ENCODE peak calls at places on chromosomes 11 and 22, in six cellular contexts. One of them, this sample, is unnamed.

GRCh38 chr22:38051261-38051660 is 5.9 kb upstream of the PICK1 start:
- DNase-seq in upper lobe of right lung: no peak
- DNase-seq in fibroblast of pulmonary artery: no peak
- DNase-seq in tibial nerve: no peak
- DNase-seq in right atrium auricular region: no peak
- DNase-seq in HL-60: no peak
- DNase-seq in this sample: no peak

GRCh38 chr22:43169310-43170130 is 17.4 kb downstream of the TTLL12 start:
- DNase-seq in upper lobe of right lung: no peak
- DNase-seq in right atrium auricular region: no peak
- DNase-seq in HL-60: no peak
- DNase-seq in tibial nerve: no peak
- DNase-seq in fibroblast of pulmonary artery: no peak
- DNase-seq in this sample: no peak

GRCh38 chr11:61683961-61684869 is 4.0 kb downstream of the DAGLA start:
- DNase-seq in upper lobe of right lung: no peak
- DNase-seq in fibroblast of pulmonary artery: no peak
- DNase-seq in tibial nerve: no peak
- DNase-seq in right atrium auricular region: no peak
- DNase-seq in HL-60: no peak
- DNase-seq in this sample: peak; percentile 55

GRCh38 chr22:20064140-20064480 is 15.9 kb upstream of the DGCR8 start:
- DNase-seq in HL-60: no peak
- DNase-seq in upper lobe of right lung: no peak
- DNase-seq in right atrium auricular region: no peak
- DNase-seq in tibial nerve: no peak
- DNase-seq in fibroblast of pulmonary artery: no peak
- DNase-seq in this sample: no peak

GRCh38 chr11:21398195-21398594 is 728.8 kb downstream of the NELL1 start:
- DNase-seq in HL-60: no peak
- DNase-seq in right atrium auricular region: no peak
- DNase-seq in fibroblast of pulmonary artery: no peak
- DNase-seq in upper lobe of right lung: no peak
- DNase-seq in tibial nerve: no peak
- DNase-seq in this sample: no peak

GRCh38 chr11:57477507-57478189 is 17.3 kb downstream of the RTN4RL2 start:
- DNase-seq in tibial nerve: no peak
- DNase-seq in right atrium auricular region: no peak
- DNase-seq in fibroblast of pulmonary artery: no peak
- DNase-seq in upper lobe of right lung: peak; percentile 69
- DNase-seq in HL-60: no peak
- DNase-seq in this sample: no peak

GRCh38 chr11:35814720-35815305 is 129.0 kb upstream of the LDLRAD3 start:
- DNase-seq in HL-60: no peak
- DNase-seq in tibial nerve: no peak
- DNase-seq in right atrium auricular region: peak; percentile 63
- DNase-seq in fibroblast of pulmonary artery: peak; percentile 87
- DNase-seq in upper lobe of right lung: no peak
- DNase-seq in this sample: peak; percentile 85

GRCh38 chr11:21988477-21988876 is 204.4 kb upstream of the ANO5 start:
- DNase-seq in upper lobe of right lung: no peak
- DNase-seq in HL-60: no peak
- DNase-seq in tibial nerve: no peak
- DNase-seq in fibroblast of pulmonary artery: peak; percentile 3
- DNase-seq in right atrium auricular region: no peak
- DNase-seq in this sample: no peak

GRCh38 chr11:75141166-75141565 is 9.7 kb upstream of the SLCO2B1 start:
- DNase-seq in HL-60: no peak
- DNase-seq in upper lobe of right lung: no peak
- DNase-seq in fibroblast of pulmonary artery: no peak
- DNase-seq in tibial nerve: no peak
- DNase-seq in right atrium auricular region: no peak
- DNase-seq in this sample: no peak

GRCh38 chr22:43876866-43877509 is 14.7 kb upstream of the SULT4A1 start:
- DNase-seq in upper lobe of right lung: peak; percentile 22
- DNase-seq in right atrium auricular region: no peak
- DNase-seq in tibial nerve: no peak
- DNase-seq in HL-60: no peak
- DNase-seq in fibroblast of pulmonary artery: no peak
- DNase-seq in this sample: no peak

GRCh38 chr11:995058-995751 is 41.3 kb downstream of the MUC6 start:
- DNase-seq in tibial nerve: no peak
- DNase-seq in HL-60: no peak
- DNase-seq in upper lobe of right lung: no peak
- DNase-seq in fibroblast of pulmonary artery: no peak
- DNase-seq in right atrium auricular region: no peak
- DNase-seq in this sample: no peak

GRCh38 chr11:44943118-44943517 is 7.6 kb downstream of the TP53I11 start:
- DNase-seq in fibroblast of pulmonary artery: no peak
- DNase-seq in right atrium auricular region: no peak
- DNase-seq in tibial nerve: no peak
- DNase-seq in HL-60: peak; percentile 71
- DNase-seq in upper lobe of right lung: peak; percentile 71
- DNase-seq in this sample: no peak

GRCh38 chr22:23205330-23205729 is 25.0 kb downstream of the BCR start:
- DNase-seq in upper lobe of right lung: no peak
- DNase-seq in tibial nerve: no peak
- DNase-seq in fibroblast of pulmonary artery: no peak
- DNase-seq in right atrium auricular region: no peak
- DNase-seq in HL-60: no peak
- DNase-seq in this sample: no peak

GRCh38 chr22:47596176-47596690 is 833.8 kb downstream of the TBC1D22A start:
- DNase-seq in fibroblast of pulmonary artery: no peak
- DNase-seq in right atrium auricular region: no peak
- DNase-seq in upper lobe of right lung: peak; percentile 33
- DNase-seq in HL-60: no peak
- DNase-seq in tibial nerve: no peak
- DNase-seq in this sample: no peak

GRCh38 chr22:27113211-27114030 is 456.0 kb downstream of the MIAT start:
- DNase-seq in tibial nerve: peak; percentile 39
- DNase-seq in right atrium auricular region: peak; percentile 95
- DNase-seq in fibroblast of pulmonary artery: peak; percentile 96
- DNase-seq in HL-60: peak; percentile 88
- DNase-seq in upper lobe of right lung: no peak
- DNase-seq in this sample: peak; percentile 96

GRCh38 chr11:133968300-133968699 is 11.5 kb upstream of the IGSF9B start:
- DNase-seq in right atrium auricular region: no peak
- DNase-seq in HL-60: no peak
- DNase-seq in tibial nerve: no peak
- DNase-seq in fibroblast of pulmonary artery: no peak
- DNase-seq in upper lobe of right lung: no peak
- DNase-seq in this sample: no peak

GRCh38 chr11:44133335-44133946 is 38.0 kb downstream of the EXT2 start:
- DNase-seq in tibial nerve: no peak
- DNase-seq in right atrium auricular region: no peak
- DNase-seq in HL-60: no peak
- DNase-seq in upper lobe of right lung: no peak
- DNase-seq in fibroblast of pulmonary artery: peak; percentile 72
- DNase-seq in this sample: peak; percentile 71

GRCh38 chr11:134531331-134532135 is 119.5 kb upstream of the B3GAT1 start:
- DNase-seq in upper lobe of right lung: peak; percentile 49
- DNase-seq in right atrium auricular region: peak; percentile 28
- DNase-seq in tibial nerve: no peak
- DNase-seq in fibroblast of pulmonary artery: no peak
- DNase-seq in HL-60: no peak
- DNase-seq in this sample: no peak

GRCh38 chr11:9030601-9031000 is 26.8 kb upstream of the NRIP3 start:
- DNase-seq in HL-60: no peak
- DNase-seq in right atrium auricular region: no peak
- DNase-seq in tibial nerve: no peak
- DNase-seq in upper lobe of right lung: no peak
- DNase-seq in fibroblast of pulmonary artery: no peak
- DNase-seq in this sample: no peak

GRCh38 chr22:45304971-45305370 is 4.8 kb upstream of the FAM118A start:
- DNase-seq in fibroblast of pulmonary artery: no peak
- DNase-seq in right atrium auricular region: no peak
- DNase-seq in tibial nerve: no peak
- DNase-seq in HL-60: no peak
- DNase-seq in upper lobe of right lung: no peak
- DNase-seq in this sample: no peak

GRCh38 chr22:21032037-21032842 is at the start of gene SLC7A4:
- DNase-seq in upper lobe of right lung: no peak
- DNase-seq in fibroblast of pulmonary artery: no peak
- DNase-seq in right atrium auricular region: no peak
- DNase-seq in HL-60: no peak
- DNase-seq in tibial nerve: no peak
- DNase-seq in this sample: no peak

GRCh38 chr22:29187831-29188230 is 17.9 kb upstream of the EMID1 start:
- DNase-seq in tibial nerve: no peak
- DNase-seq in upper lobe of right lung: peak; percentile 23
- DNase-seq in right atrium auricular region: no peak
- DNase-seq in HL-60: no peak
- DNase-seq in fibroblast of pulmonary artery: no peak
- DNase-seq in this sample: no peak

GRCh38 chr22:30208631-30209603 is 37.6 kb downstream of the LIF start:
- DNase-seq in HL-60: no peak
- DNase-seq in tibial nerve: peak; percentile 52
- DNase-seq in right atrium auricular region: peak; percentile 87
- DNase-seq in upper lobe of right lung: no peak
- DNase-seq in fibroblast of pulmonary artery: peak; percentile 94
- DNase-seq in this sample: peak; percentile 99

GRCh38 chr11:67199751-67200150 is 66.5 kb upstream of the GRK2 start:
- DNase-seq in right atrium auricular region: no peak
- DNase-seq in fibroblast of pulmonary artery: no peak
- DNase-seq in upper lobe of right lung: no peak
- DNase-seq in tibial nerve: no peak
- DNase-seq in HL-60: no peak
- DNase-seq in this sample: no peak

GRCh38 chr11:1573847-1574255 is 1.8 kb upstream of the DUSP8 start:
- DNase-seq in upper lobe of right lung: peak; percentile 86
- DNase-seq in tibial nerve: no peak
- DNase-seq in fibroblast of pulmonary artery: no peak
- DNase-seq in right atrium auricular region: no peak
- DNase-seq in HL-60: no peak
- DNase-seq in this sample: no peak

GRCh38 chr11:7516488-7516887 is 2.7 kb downstream of the PPFIBP2 start:
- DNase-seq in fibroblast of pulmonary artery: no peak
- DNase-seq in upper lobe of right lung: no peak
- DNase-seq in tibial nerve: no peak
- DNase-seq in right atrium auricular region: no peak
- DNase-seq in HL-60: no peak
- DNase-seq in this sample: no peak

GRCh38 chr11:60360621-60361020 is 17.7 kb upstream of the MS4A7 start:
- DNase-seq in fibroblast of pulmonary artery: no peak
- DNase-seq in right atrium auricular region: no peak
- DNase-seq in tibial nerve: no peak
- DNase-seq in upper lobe of right lung: no peak
- DNase-seq in HL-60: no peak
- DNase-seq in this sample: no peak

GRCh38 chr11:60357771-60358170 is 20.6 kb upstream of the MS4A7 start:
- DNase-seq in right atrium auricular region: no peak
- DNase-seq in tibial nerve: no peak
- DNase-seq in upper lobe of right lung: no peak
- DNase-seq in fibroblast of pulmonary artery: no peak
- DNase-seq in HL-60: no peak
- DNase-seq in this sample: no peak
- H3K4me3 ChIP-seq in right atrium auricular region: no peak overlapping the region
- H3K4me3 ChIP-seq in tibial nerve: no peak overlapping the region
- H3K4me3 ChIP-seq in upper lobe of right lung: no peak overlapping the region
- H3K4me3 ChIP-seq in fibroblast of pulmonary artery: no peak overlapping the region
- H3K4me3 ChIP-seq in HL-60: no peak overlapping the region
- H3K4me3 ChIP-seq in this sample: no peak overlapping the region

GRCh38 chr11:91310085-91310484 is 914.5 kb upstream of the FAT3 start:
- DNase-seq in right atrium auricular region: no peak
- DNase-seq in fibroblast of pulmonary artery: no peak
- DNase-seq in HL-60: no peak
- DNase-seq in upper lobe of right lung: no peak
- DNase-seq in tibial nerve: no peak
- DNase-seq in this sample: no peak

GRCh38 chr11:91314521-91314920 is 910.1 kb upstream of the FAT3 start:
- DNase-seq in HL-60: no peak
- DNase-seq in right atrium auricular region: no peak
- DNase-seq in fibroblast of pulmonary artery: no peak
- DNase-seq in tibial nerve: no peak
- DNase-seq in upper lobe of right lung: no peak
- DNase-seq in this sample: no peak
- TF ChIP-seq CTCF in HL-60: no peak
- TF ChIP-seq CTCF in right atrium auricular region: no peak
- TF ChIP-seq CTCF in fibroblast of pulmonary artery: no peak
- TF ChIP-seq CTCF in tibial nerve: no peak
- TF ChIP-seq CTCF in upper lobe of right lung: no peak
- TF ChIP-seq CTCF in this sample: no peak

GRCh38 chr11:65817815-65818680 is 15.7 kb upstream of the SNX32 start:
- DNase-seq in HL-60: peak; percentile 65
- DNase-seq in fibroblast of pulmonary artery: peak; percentile 88
- DNase-seq in right atrium auricular region: peak; percentile 93
- DNase-seq in upper lobe of right lung: peak; percentile 97
- DNase-seq in tibial nerve: peak; percentile 91
- DNase-seq in this sample: peak; percentile 85

GRCh38 chr11:65827774-65828156 is 6.0 kb upstream of the SNX32 start:
- DNase-seq in right atrium auricular region: no peak
- DNase-seq in tibial nerve: no peak
- DNase-seq in HL-60: no peak
- DNase-seq in fibroblast of pulmonary artery: no peak
- DNase-seq in upper lobe of right lung: no peak
- DNase-seq in this sample: no peak

GRCh38 chr11:65826972-65827773 is 6.6 kb upstream of the SNX32 start:
- DNase-seq in tibial nerve: no peak
- DNase-seq in fibroblast of pulmonary artery: no peak
- DNase-seq in upper lobe of right lung: no peak
- DNase-seq in HL-60: no peak
- DNase-seq in right atrium auricular region: no peak
- DNase-seq in this sample: no peak

GRCh38 chr11:65821107-65821506 is 12.7 kb upstream of the SNX32 start:
- DNase-seq in HL-60: no peak
- DNase-seq in right atrium auricular region: no peak
- DNase-seq in fibroblast of pulmonary artery: no peak
- DNase-seq in upper lobe of right lung: no peak
- DNase-seq in tibial nerve: no peak
- DNase-seq in this sample: no peak

GRCh38 chr11:65822760-65823528 is 10.8 kb upstream of the SNX32 start:
- DNase-seq in HL-60: no peak
- DNase-seq in fibroblast of pulmonary artery: no peak
- DNase-seq in right atrium auricular region: no peak
- DNase-seq in tibial nerve: no peak
- DNase-seq in upper lobe of right lung: no peak
- DNase-seq in this sample: no peak
- H3K4me3 ChIP-seq in HL-60: no peak overlapping the region
- H3K4me3 ChIP-seq in fibroblast of pulmonary artery: no peak overlapping the region
- H3K4me3 ChIP-seq in right atrium auricular region: no peak overlapping the region
- H3K4me3 ChIP-seq in tibial nerve: no peak overlapping the region
- H3K4me3 ChIP-seq in upper lobe of right lung: no peak overlapping the region
- H3K4me3 ChIP-seq in this sample: no peak overlapping the region

DNA sequence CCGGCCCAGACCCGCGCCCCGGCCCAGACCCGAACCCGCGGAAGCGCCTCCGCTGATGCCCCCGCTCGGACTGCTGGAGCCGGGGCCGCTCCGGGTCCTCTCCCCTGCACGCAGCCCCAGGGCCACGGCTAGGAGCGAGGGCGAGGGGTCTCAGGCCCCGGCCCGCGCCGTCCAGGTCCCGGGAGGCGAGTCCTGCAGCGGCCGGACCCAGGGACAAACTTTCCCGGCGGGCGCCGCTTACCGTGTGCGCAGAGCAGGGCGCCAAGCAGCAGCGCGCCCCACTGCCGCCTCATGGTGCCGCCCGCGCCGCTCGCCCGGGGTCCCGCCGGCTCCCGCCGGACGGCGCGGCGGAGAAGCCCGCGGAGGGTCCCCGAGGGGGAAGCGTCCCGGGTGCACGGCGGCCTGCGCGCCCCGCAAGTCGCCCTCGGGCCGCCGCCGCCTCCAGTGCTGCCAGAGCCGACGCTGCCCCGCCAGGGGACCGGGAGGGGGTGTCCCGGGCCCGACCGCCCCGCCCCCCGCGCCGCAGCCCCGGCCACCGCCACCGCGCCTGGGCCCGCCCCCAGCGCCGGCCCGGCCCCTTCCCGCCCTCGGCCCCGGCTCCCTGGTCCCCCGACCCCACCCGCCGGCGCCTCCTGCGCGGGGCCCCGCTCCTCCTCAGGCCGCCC is at the start of gene LRP4:
- DNase-seq in fibroblast of pulmonary artery: no peak
- DNase-seq in upper lobe of right lung: no peak
- DNase-seq in right atrium auricular region: no peak
- DNase-seq in tibial nerve: no peak
- DNase-seq in HL-60: no peak
- DNase-seq in this sample: no peak
- TF ChIP-seq CTCF in fibroblast of pulmonary artery: no peak
- TF ChIP-seq CTCF in upper lobe of right lung: no peak
- TF ChIP-seq CTCF in right atrium auricular region: no peak
- TF ChIP-seq CTCF in tibial nerve: peak; percentile 18
- TF ChIP-seq CTCF in HL-60: no peak
- TF ChIP-seq CTCF in this sample: no peak